ENCODE peak calls at places on chromosomes 3 and 15, in eight cellular contexts. U is skeletal muscle cell, D is HS-27A, C is prostate gland, X is ACHN, P is psoas muscle, B is heart left ventricle, Q is iPS-NIHi11. M is an unnamed sample.

GRCh38 chr3:194070220-194070633 is 65.7 kb upstream of the HES1 start:
- DNase-seq in U (no peak), D (no peak), C (no peak), X (no peak), P (no peak), B (no peak), Q (no peak), M (peak)

GRCh38 chr3:136042608-136043221 is 77.2 kb downstream of the PPP2R3A start:
- DNase-seq in U (peak), D (peak), C (no peak), X (peak), P (no peak), B (no peak), Q (peak), M (peak)

GRCh38 chr3:128317698-128318231 is 148.9 kb downstream of the DNAJB8 start:
- DNase-seq in U (no peak), D (no peak), C (no peak), X (no peak), P (no peak), B (no peak), Q (no peak), M (no peak)

GRCh38 chr15:60283936-60284335 is 113.8 kb downstream of the ANXA2 start:
- DNase-seq in U (no peak), D (no peak), C (no peak), X (no peak), P (no peak), B (no peak), Q (no peak), M (no peak)

GRCh38 chr3:42539871-42540714 is 37.6 kb downstream of the VIPR1 start:
- DNase-seq in U (no peak), D (no peak), C (peak), X (peak), P (no peak), B (no peak), Q (peak), M (peak)

GRCh38 chr3:58899159-58899952 is 150.5 kb downstream of the CFAP20DC start:
- DNase-seq in U (no peak), D (no peak), C (no peak), X (no peak), P (no peak), B (peak), Q (peak), M (no peak)

GRCh38 chr3:196619213-196619612 is 20.3 kb upstream of the NRROS start:
- DNase-seq in U (no peak), D (no peak), C (no peak), X (no peak), P (no peak), B (no peak), Q (no peak), M (no peak)

GRCh38 chr15:33461671-33462070 is 150.9 kb downstream of the RYR3 start:
- DNase-seq in U (no peak), D (no peak), C (no peak), X (peak), P (no peak), B (no peak), Q (no peak), M (no peak)

GRCh38 chr3:149330609-149331008 is 2.8 kb downstream of the TM4SF18 start:
- DNase-seq in U (no peak), D (no peak), C (no peak), X (peak), P (no peak), B (no peak), Q (no peak), M (no peak)

GRCh38 chr15:42088801-42089640 is 5.3 kb downstream of the PLA2G4D start:
- DNase-seq in U (no peak), D (no peak), C (no peak), X (no peak), P (no peak), B (no peak), Q (no peak), M (no peak)